ENCODE peak calls at places on chromosomes 7 and 10, in six cellular contexts. M is effector CD4-positive, alpha-beta T cell; I is gastrocnemius medialis; U is upper lobe of right lung; R is natural killer cell treated with Interleukin-12 subunit alpha and Interleukin-12 subunit beta and Interleukin-15 and Interleukin-18, amount 100 ng/mL, for 72 hours; T is cardiac muscle cell. G is an unnamed sample.
A peak's percentile ranks its signal among the peaks of the same experiment; 100 is the strongest.

GRCh38 chr10:89625041-89625765 is 19.8 kb downstream of the PANK1 start:
- DNase-seq in T (no peak), U (no peak), M (no peak), I (no peak), R (no peak), G (no peak)

GRCh38 chr7:101164071-101164840 is 1.1 kb downstream of the VGF start:
- DNase-seq in R (no peak), U (no peak), I (no peak), T (peak; percentile 72), M (no peak), G (no peak)

GRCh38 chr7:115634633-115635032 is 395.9 kb downstream of the TFEC start:
- DNase-seq in U (no peak), R (no peak), M (no peak), I (no peak), T (peak; percentile 0), G (no peak)

GRCh38 chr7:141697211-141697871 is 4.6 kb downstream of the DENND11 start:
- DNase-seq in I (no peak), T (no peak), U (no peak), M (no peak), R (no peak), G (no peak)

GRCh38 chr7:6516387-6516983 is 34.8 kb downstream of the GRID2IP start:
- DNase-seq in M (peak; percentile 65), U (peak; percentile 88), I (peak; percentile 54), R (peak; percentile 81), T (peak; percentile 88), G (peak; percentile 90)

GRCh38 chr10:6202098-6202683 is 541 bp upstream of the PFKFB3 start:
- DNase-seq in M (no peak), T (no peak), R (no peak), U (peak; percentile 72), I (no peak), G (no peak)

GRCh38 chr7:131068604-131069021 is 259.1 kb upstream of the MKLN1 start:
- DNase-seq in M (no peak), T (peak; percentile 39), R (no peak), I (no peak), U (no peak), G (no peak)

GRCh38 chr10:117366741-117367140 is 8.5 kb downstream of the PDZD8 start:
- DNase-seq in T (no peak), R (no peak), I (no peak), U (no peak), M (no peak), G (no peak)

GRCh38 chr10:21687197-21687993 is 153.4 kb downstream of the MLLT10 start:
- DNase-seq in R (no peak), U (no peak), T (peak; percentile 39), I (no peak), M (no peak), G (no peak)

GRCh38 chr7:135326636-135327280 is 93.1 kb downstream of the STRA8 start:
- DNase-seq in M (no peak), I (no peak), U (no peak), T (peak; percentile 56), R (no peak), G (no peak)

GRCh38 chr10:89771684-89772083 is 70.3 kb downstream of the KIF20B start:
- DNase-seq in R (no peak), T (no peak), I (no peak), U (no peak), M (no peak), G (no peak)